ENCODE peak calls at places on chromosome 9, in nine cellular contexts. C is HepG2, Y is transverse colon, L is upper lobe of left lung, B is stomach, R is suprapubic skin, E is esophagus muscularis mucosa, U is GM12878, S is HCT116. N is an unnamed sample.

GRCh38 chr9:79477955-79478751 is 93.6 kb upstream of the TLE4 start:
- DNase-seq in R (no peak), B (no peak), S (no peak), C (peak), U (no peak), E (no peak), L (no peak), Y (peak), N (no peak)

GRCh38 chr9:108439967-108440366 is 415.8 kb downstream of the ACTL7B start:
- DNase-seq in C (no peak), S (no peak), U (no peak), B (no peak), L (no peak), R (no peak), Y (no peak), E (no peak), N (no peak)

GRCh38 chr9:114098021-114098659 is 952 bp downstream of the KIF12 start:
- DNase-seq in S (peak), U (no peak), C (no peak), Y (peak), E (no peak), R (no peak), B (peak), L (peak), N (no peak)

GRCh38 chr9:114908796-114909448 is 21.5 kb downstream of the TNFSF8 start:
- DNase-seq in R (no peak), E (no peak), L (no peak), Y (no peak), U (no peak), B (no peak), C (no peak), S (no peak), N (no peak)

GRCh38 chr9:113356686-113357292 is 7.4 kb downstream of the BSPRY start:
- DNase-seq in B (no peak), S (no peak), Y (no peak), L (no peak), E (no peak), C (no peak), U (no peak), R (no peak), N (no peak)

GRCh38 chr9:108053555-108054061 is 564.0 kb upstream of the KLF4 start:
- DNase-seq in C (no peak), E (no peak), L (peak), R (peak), B (peak), Y (peak), S (no peak), U (no peak), N (no peak)

GRCh38 chr9:126581893-126582292 is 31.8 kb upstream of the LMX1B start:
- DNase-seq in Y (no peak), B (no peak), S (no peak), E (no peak), L (no peak), R (no peak), C (no peak), U (no peak), N (no peak)

GRCh38 chr9:35835216-35835604 is 6.2 kb downstream of the TMEM8B start:
- DNase-seq in R (no peak), L (peak), E (no peak), Y (peak), S (no peak), B (peak), U (no peak), C (no peak), N (no peak)

GRCh38 chr9:6793203-6793602 is 35.4 kb downstream of the KDM4C start:
- DNase-seq in U (no peak), E (no peak), C (no peak), Y (no peak), L (no peak), B (no peak), S (no peak), R (no peak), N (no peak)

GRCh38 chr9:113574381-113575262 is 111.1 kb downstream of the RGS3 start:
- DNase-seq in C (no peak), L (no peak), B (no peak), R (no peak), E (no peak), S (no peak), U (no peak), Y (no peak), N (no peak)

GRCh38 chr9:108786756-108787663 is 68.8 kb downstream of the ACTL7B start:
- DNase-seq in L (no peak), E (no peak), C (no peak), B (no peak), S (peak), R (no peak), U (no peak), Y (no peak), N (no peak)

GRCh38 chr9:16413509-16414016 is 456.9 kb downstream of the BNC2 start:
- DNase-seq in E (no peak), Y (no peak), S (no peak), B (no peak), R (no peak), U (no peak), L (no peak), C (peak), N (no peak)

GRCh38 chr9:93010696-93011095 is 47.8 kb upstream of the SUSD3 start:
- DNase-seq in R (peak), C (peak), S (no peak), Y (no peak), B (no peak), E (no peak), U (no peak), L (no peak), N (no peak)

GRCh38 chr9:131590449-131590848 is 45.1 kb downstream of the PRRT1B start:
- DNase-seq in Y (no peak), S (no peak), L (no peak), R (no peak), C (no peak), B (no peak), E (no peak), U (no peak), N (no peak)

GRCh38 chr9:90803860-90804593 is 2.4 kb downstream of the SYK start:
- DNase-seq in Y (no peak), L (no peak), B (no peak), C (no peak), U (no peak), E (no peak), R (no peak), S (no peak), N (no peak)

GRCh38 chr9:126652140-126652558 is 38.4 kb downstream of the LMX1B start:
- DNase-seq in B (peak), U (no peak), R (no peak), Y (peak), L (no peak), S (no peak), E (no peak), C (no peak), N (no peak)

GRCh38 chr9:959914-960313 is 16.5 kb upstream of the DMRT3 start:
- DNase-seq in E (no peak), S (no peak), B (no peak), U (no peak), R (no peak), Y (no peak), L (no peak), C (no peak), N (no peak)

GRCh38 chr9:19998823-19999455 is 210.1 kb upstream of the SLC24A2 start:
- DNase-seq in U (peak), R (no peak), C (no peak), E (no peak), L (no peak), B (no peak), S (no peak), Y (no peak), N (no peak)

GRCh38 chr9:29039258-29039657 is 1466.0 kb upstream of the C9orf72 start:
- DNase-seq in U (no peak), Y (no peak), R (no peak), L (no peak), B (no peak), E (no peak), S (no peak), C (no peak), N (no peak)

GRCh38 chr9:72445291-72446000 is 76.0 kb upstream of the TMC1 start:
- DNase-seq in L (no peak), B (no peak), R (no peak), Y (no peak), U (no peak), S (no peak), C (no peak), E (no peak), N (no peak)

GRCh38 chr9:87836951-87837715 is 45.5 kb upstream of the SPATA31E1 start:
- DNase-seq in E (peak), S (no peak), B (no peak), L (no peak), R (no peak), Y (no peak), U (no peak), C (no peak), N (no peak)

GRCh38 chr9:129561594-129562281 is 59.2 kb downstream of the C9orf50 start:
- DNase-seq in B (peak), C (no peak), S (no peak), Y (no peak), E (no peak), R (no peak), L (peak), U (no peak), N (no peak)

GRCh38 chr9:124768275-124768674 is 2.8 kb downstream of the NR6A1 start:
- DNase-seq in C (no peak), R (no peak), Y (no peak), E (no peak), L (no peak), U (no peak), S (no peak), B (no peak), N (no peak)

GRCh38 chr9:120344230-120344629 is 235.7 kb downstream of the CDK5RAP2 start:
- DNase-seq in Y (no peak), R (no peak), C (peak), E (no peak), B (no peak), S (peak), U (no peak), L (no peak), N (peak)

GRCh38 chr9:138010274-138010800 is 132.8 kb downstream of the CACNA1B start:
- DNase-seq in U (no peak), E (no peak), C (no peak), Y (no peak), S (no peak), R (no peak), B (peak), L (no peak), N (no peak)

GRCh38 chr9:23821400-23822181 is 4.4 kb downstream of the ELAVL2 start:
- DNase-seq in S (no peak), U (no peak), Y (peak), C (no peak), R (no peak), L (no peak), E (no peak), B (peak), N (no peak)

GRCh38 chr9:20831028-20831427 is 147.0 kb downstream of the FOCAD start:
- DNase-seq in R (no peak), L (no peak), Y (no peak), S (no peak), B (no peak), C (no peak), E (no peak), U (no peak), N (no peak)

GRCh38 chr9:15763371-15763770 is 210.5 kb downstream of the CCDC171 start:
- DNase-seq in B (no peak), C (no peak), R (no peak), E (no peak), S (no peak), L (no peak), Y (no peak), U (no peak), N (no peak)

GRCh38 chr9:87516222-87516930 is 18.7 kb downstream of the DAPK1 start:
- DNase-seq in E (no peak), S (no peak), B (peak), C (peak), L (peak), R (no peak), U (no peak), Y (peak), N (no peak)

GRCh38 chr9:14769235-14769580 is 46.7 kb upstream of the CER1 start:
- DNase-seq in C (no peak), S (peak), R (no peak), U (no peak), L (no peak), Y (no peak), E (no peak), B (no peak), N (no peak)

GRCh38 chr9:135926402-135927194 is 19.3 kb upstream of the CAMSAP1 start:
- DNase-seq in U (no peak), E (no peak), B (peak), Y (no peak), L (peak), C (no peak), S (peak), R (peak), N (no peak)

GRCh38 chr9:82148849-82149544 is 160.4 kb downstream of the SPATA31D1 start:
- DNase-seq in E (no peak), Y (no peak), R (no peak), B (no peak), C (no peak), U (no peak), L (no peak), S (no peak), N (no peak)

GRCh38 chr9:93166699-93167098 is 17.2 kb upstream of the WNK2 start:
- DNase-seq in E (no peak), L (no peak), R (no peak), C (no peak), U (no peak), S (no peak), Y (peak), B (no peak), N (no peak)

GRCh38 chr9:95970356-95970755 is 94.9 kb downstream of the ERCC6L2 start:
- DNase-seq in C (no peak), Y (no peak), B (no peak), R (no peak), U (no peak), E (no peak), L (no peak), S (no peak), N (no peak)

GRCh38 chr9:133351908-133352634 is 4.1 kb downstream of the RPL7A start:
- DNase-seq in E (no peak), Y (no peak), B (no peak), L (no peak), C (peak), U (no peak), S (no peak), R (no peak), N (no peak)

GRCh38 chr9:133351526-133351907 is 3.5 kb downstream of the RPL7A start:
- DNase-seq in C (no peak), E (no peak), B (no peak), Y (no peak), S (no peak), L (no peak), R (no peak), U (no peak), N (no peak)

GRCh38 chr9:133354766-133355165 is 1.5 kb downstream of the SURF1 start:
- DNase-seq in Y (no peak), R (no peak), S (no peak), L (no peak), C (no peak), E (no peak), U (no peak), B (no peak), N (no peak)

GRCh38 chr9:133352635-133353340 is 3.5 kb downstream of the SURF1 start:
- DNase-seq in E (no peak), U (no peak), S (no peak), C (no peak), R (no peak), Y (no peak), B (no peak), L (no peak), N (no peak)

GRCh38 chr9:133353548-133353947 is 2.7 kb downstream of the SURF1 start:
- DNase-seq in C (no peak), B (no peak), L (no peak), R (no peak), S (no peak), Y (no peak), U (no peak), E (no peak), N (no peak)
- TF ChIP-seq POLR2AphosphoS5 in C (no peak), B (no peak), L (no peak), R (no peak), S (no peak), Y (no peak), U (no peak), E (no peak), N (no peak)

DNA sequence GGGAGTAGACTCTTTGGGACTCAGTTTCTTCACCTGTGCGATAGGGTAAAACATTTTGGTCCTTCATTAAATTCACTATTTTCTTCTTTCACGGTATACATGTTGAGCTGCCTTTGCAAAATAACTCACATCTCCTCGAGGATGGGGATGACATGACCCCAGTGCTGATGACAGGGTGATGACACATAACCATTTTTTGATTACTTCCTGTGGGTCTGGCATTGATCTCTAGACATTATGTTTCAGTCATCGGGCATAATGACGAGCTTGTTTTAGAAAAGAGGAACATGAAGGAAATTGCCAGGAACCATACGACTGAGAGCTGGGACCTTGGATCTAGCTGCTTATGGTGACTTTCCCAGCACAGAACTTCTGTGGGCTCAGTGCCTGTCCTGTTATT is 25.2 kb downstream of the COL5A1 start:
- DNase-seq in R (no peak), S (no peak), L (no peak), Y (no peak), B (no peak), U (no peak), C (no peak), E (no peak), N (no peak)
- H3K27ac ChIP-seq in R (no peak), S (no peak), L (no peak), Y (no peak), B (no peak), U (no peak), C (no peak), E (peak), N (peak)

GRCh38 chr9:97502984-97503861 is 1.8 kb downstream of the TMOD1 start:
- DNase-seq in U (no peak), Y (no peak), L (no peak), C (no peak), B (no peak), R (no peak), S (no peak), E (no peak), N (no peak)
- TF ChIP-seq POLR2A in U (peak), Y (no peak), L (no peak), C (no peak), B (no peak), R (no peak), S (no peak), E (no peak), N (no peak)

GRCh38 chr9:38642951-38643350 is 22.6 kb upstream of the ANKRD18A start:
- DNase-seq in S (no peak), E (peak), U (no peak), B (no peak), C (no peak), R (no peak), L (no peak), Y (no peak), N (no peak)

GRCh38 chr9:38644601-38645000 is 24.2 kb upstream of the ANKRD18A start:
- DNase-seq in R (no peak), B (no peak), C (no peak), S (no peak), U (no peak), Y (no peak), E (peak), L (no peak), N (no peak)

GRCh38 chr9:38641142-38641541 is 20.7 kb upstream of the ANKRD18A start:
- DNase-seq in U (no peak), B (no peak), E (peak), Y (no peak), C (no peak), S (no peak), L (no peak), R (no peak), N (no peak)

GRCh38 chr9:38643456-38644173 is 23.2 kb upstream of the ANKRD18A start:
- DNase-seq in C (no peak), R (no peak), S (no peak), U (no peak), Y (no peak), B (no peak), E (no peak), L (no peak), N (no peak)

GRCh38 chr9:38641985-38642864 is 21.8 kb upstream of the ANKRD18A start:
- DNase-seq in L (no peak), U (no peak), E (peak), R (no peak), S (peak), B (peak), C (peak), Y (peak), N (no peak)
- TF ChIP-seq POLR2AphosphoS5 in L (no peak), U (no peak), E (no peak), R (no peak), S (no peak), B (no peak), C (no peak), Y (no peak), N (no peak)

GRCh38 chr9:121972501-121972981 is 120.6 kb downstream of the TTLL11 start:
- DNase-seq in L (peak), U (peak), E (no peak), S (peak), R (no peak), Y (peak), C (no peak), B (peak), N (no peak)

GRCh38 chr9:121963542-121963995 is 129.5 kb downstream of the TTLL11 start:
- DNase-seq in R (no peak), L (no peak), U (no peak), E (no peak), B (no peak), C (no peak), S (no peak), Y (no peak), N (no peak)

GRCh38 chr9:121968056-121968455 is 125.1 kb downstream of the TTLL11 start:
- DNase-seq in U (no peak), Y (no peak), E (no peak), R (no peak), C (no peak), S (no peak), B (no peak), L (no peak), N (no peak)

GRCh38 chr9:121962421-121962820 is 130.7 kb downstream of the TTLL11 start:
- DNase-seq in R (no peak), L (no peak), U (no peak), C (no peak), Y (no peak), B (no peak), S (no peak), E (no peak), N (no peak)

GRCh38 chr9:121966706-121967105 is 126.4 kb downstream of the TTLL11 start:
- DNase-seq in U (no peak), B (no peak), Y (no peak), R (no peak), L (no peak), S (no peak), C (no peak), E (no peak), N (no peak)
- H3K27ac ChIP-seq in U (no peak), B (no peak), Y (no peak), R (no peak), L (no peak), S (no peak), C (no peak), E (no peak), N (no peak)

GRCh38 chr9:32385135-32385884 is 867 bp downstream of the ACO1 start:
- DNase-seq in E (no peak), R (no peak), L (no peak), C (no peak), B (no peak), U (no peak), Y (no peak), S (no peak), N (no peak)

GRCh38 chr9:32382582-32383320 is 1.7 kb upstream of the ACO1 start:
- DNase-seq in U (no peak), S (no peak), B (no peak), R (no peak), C (no peak), L (no peak), Y (no peak), E (peak), N (no peak)

GRCh38 chr9:32384002-32384363 is 460 bp upstream of the ACO1 start:
- DNase-seq in Y (no peak), E (no peak), C (no peak), U (no peak), R (no peak), S (no peak), B (no peak), L (no peak), N (no peak)

GRCh38 chr9:32385885-32386283 is 1.4 kb downstream of the ACO1 start:
- DNase-seq in B (no peak), C (no peak), Y (no peak), U (no peak), E (no peak), S (no peak), L (no peak), R (no peak), N (no peak)

DNA sequence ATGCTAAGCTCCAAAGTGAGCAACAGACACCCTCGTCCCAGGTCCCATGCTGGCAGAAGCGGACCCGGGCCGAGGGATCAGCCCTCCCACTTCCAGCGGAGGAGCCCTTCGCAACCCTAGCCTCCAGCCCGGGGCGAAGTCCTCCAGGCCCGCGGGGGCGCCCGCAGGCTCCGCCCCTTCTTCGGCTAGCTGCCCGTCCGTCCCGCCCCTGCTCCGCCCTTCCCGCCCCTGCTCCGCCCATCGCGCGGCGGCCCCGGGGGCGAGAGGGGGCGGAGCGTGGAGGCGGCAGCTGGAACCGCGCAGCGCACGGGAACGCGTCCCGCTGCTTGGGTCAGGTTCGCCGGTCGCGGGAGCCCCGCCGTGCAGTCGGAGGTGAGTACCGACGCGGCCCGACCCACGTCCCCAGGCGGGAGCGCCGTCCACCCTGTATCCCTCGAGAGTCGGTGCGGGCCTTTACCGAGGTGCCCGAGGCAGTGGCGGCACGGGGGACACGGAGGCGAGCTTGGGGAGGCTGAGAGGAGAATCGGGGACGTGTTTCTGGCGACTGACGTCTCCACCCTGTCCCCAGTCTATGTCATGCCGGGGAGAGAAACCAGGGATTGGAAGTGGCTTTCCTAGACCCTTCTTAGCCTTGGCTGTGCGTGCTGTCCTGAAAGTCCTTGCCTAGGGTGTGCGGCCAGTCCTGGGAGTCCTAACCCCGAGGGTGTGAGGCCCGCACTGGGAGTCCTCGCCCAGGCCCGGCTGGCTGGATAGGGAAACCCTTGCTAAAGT is at the start of gene ACO1:
- DNase-seq in U (peak), E (peak), S (peak), C (peak), L (peak), B (peak), R (peak), Y (peak), N (no peak)
- TF ChIP-seq POLR2A in U (peak), E (peak), S (peak), C (peak), L (peak), B (peak), R (no peak), Y (peak), N (no peak)

N was measured in vagina.